ENCODE peak calls at places on chromosomes 11 and 22, in seven cellular contexts. F is WERI-Rb-1, Q is tibial artery, U is K562, T is bronchial epithelial cell, W is cardiac fibroblast, B is adrenal gland. X is an unnamed sample.

GRCh38 chr11:45886816-45887520 is 1.5 kb downstream of the MAPK8IP1 start:
- DNase-seq in Q (no peak), B (no peak), T (no peak), U (no peak), F (no peak), W (no peak), X (no peak)

GRCh38 chr11:1336836-1337646 is 27.6 kb upstream of the TOLLIP start:
- DNase-seq in W (no peak), T (no peak), Q (no peak), U (no peak), F (no peak), B (peak), X (no peak)

GRCh38 chr11:1471736-1472135 is 14.8 kb downstream of the MOB2 start:
- DNase-seq in U (no peak), B (no peak), F (no peak), Q (no peak), T (no peak), W (no peak), X (no peak)

GRCh38 chr11:78212586-78213371 is 24.1 kb downstream of the USP35 start:
- DNase-seq in B (peak), F (no peak), U (no peak), T (no peak), W (peak), Q (no peak), X (no peak)

GRCh38 chr11:57283231-57283990 is 41.3 kb downstream of the TNKS1BP1 start:
- DNase-seq in Q (no peak), T (no peak), F (no peak), W (no peak), U (no peak), B (no peak), X (no peak)

GRCh38 chr11:15309296-15309695 is 194.6 kb downstream of the INSC start:
- DNase-seq in U (no peak), B (no peak), W (no peak), F (no peak), Q (no peak), T (peak), X (no peak)

GRCh38 chr11:86228967-86229330 is 15.6 kb upstream of the EED start:
- DNase-seq in B (no peak), W (no peak), F (no peak), T (no peak), Q (no peak), U (no peak), X (no peak)

GRCh38 chr11:128196235-128196634 is 391.1 kb downstream of the ETS1 start:
- DNase-seq in Q (no peak), W (peak), U (no peak), B (no peak), F (no peak), T (peak), X (no peak)

GRCh38 chr22:31094741-31095140 is 12.6 kb downstream of the SELENOM start:
- DNase-seq in Q (no peak), F (no peak), U (no peak), W (no peak), B (no peak), T (no peak), X (no peak)

GRCh38 chr22:49009359-49010063 is 818.2 kb downstream of the BRD1 start:
- DNase-seq in U (no peak), Q (peak), B (peak), T (no peak), W (no peak), F (peak), X (no peak)

GRCh38 chr11:20854214-20854613 is 184.8 kb downstream of the NELL1 start:
- DNase-seq in B (no peak), U (no peak), W (no peak), Q (no peak), F (no peak), T (no peak), X (no peak)

GRCh38 chr11:13962562-13963168 is at the start of gene SPON1:
- DNase-seq in B (peak), U (no peak), T (no peak), W (peak), Q (no peak), F (peak), X (no peak)

GRCh38 chr11:13685461-13686108 is 17.1 kb downstream of the FAR1 start:
- DNase-seq in W (peak), B (no peak), T (no peak), F (no peak), U (peak), Q (no peak), X (no peak)

GRCh38 chr11:131370090-131370751 is at the start of gene NTM:
- DNase-seq in W (peak), B (peak), U (no peak), Q (peak), F (peak), T (peak), X (peak)

GRCh38 chr11:1852885-1853284 is at the start of gene LSP1:
- DNase-seq in W (no peak), T (no peak), U (no peak), B (no peak), F (no peak), Q (no peak), X (no peak)

GRCh38 chr11:121452609-121453150 is at the start of gene SORL1-AS1:
- DNase-seq in B (no peak), Q (no peak), W (no peak), U (no peak), F (peak), T (peak), X (no peak)

GRCh38 chr11:122593473-122594420 is 61.8 kb upstream of the UBASH3B start:
- DNase-seq in Q (no peak), F (no peak), U (no peak), W (no peak), B (no peak), T (no peak), X (no peak)

GRCh38 chr11:117871160-117871559 is 5.3 kb downstream of the FXYD6 start:
- DNase-seq in B (no peak), F (no peak), Q (no peak), T (no peak), U (no peak), W (no peak), X (no peak)

GRCh38 chr22:35102663-35103062 is 36.7 kb downstream of the ISX start:
- DNase-seq in Q (no peak), F (no peak), T (peak), W (peak), B (no peak), U (peak), X (no peak)

GRCh38 chr22:41256254-41256897 is 15.6 kb upstream of the CHADL start:
- DNase-seq in T (peak), B (no peak), U (no peak), Q (no peak), F (no peak), W (peak), X (peak)

GRCh38 chr11:393219-394033 is 583 bp upstream of the PKP3 start:
- DNase-seq in B (no peak), T (peak), F (no peak), Q (no peak), W (peak), U (peak), X (no peak)

GRCh38 chr22:35930933-35931332 is 97.7 kb downstream of the RBFOX2 start:
- DNase-seq in B (no peak), F (peak), W (peak), Q (no peak), T (peak), U (peak), X (peak)

GRCh38 chr11:47986219-47986618 is 5.9 kb downstream of the PTPRJ start:
- DNase-seq in W (no peak), U (peak), T (no peak), B (no peak), Q (no peak), F (no peak), X (no peak)

GRCh38 chr22:36744791-36745190 is 31.1 kb downstream of the IFT27 start:
- DNase-seq in U (no peak), B (no peak), W (no peak), Q (no peak), F (no peak), T (no peak), X (no peak)

GRCh38 chr11:125086633-125087296 is 23.7 kb downstream of the SLC37A2 start:
- DNase-seq in U (no peak), W (no peak), B (no peak), F (no peak), T (no peak), Q (no peak), X (no peak)

GRCh38 chr11:209275-210121 is 2.0 kb downstream of the RIC8A start:
- DNase-seq in F (no peak), Q (no peak), W (peak), U (no peak), T (no peak), B (peak), X (no peak)

GRCh38 chr22:31102441-31103081 is 4.8 kb downstream of the SELENOM start:
- DNase-seq in T (peak), Q (peak), U (peak), B (peak), F (peak), W (peak), X (no peak)

DNA sequence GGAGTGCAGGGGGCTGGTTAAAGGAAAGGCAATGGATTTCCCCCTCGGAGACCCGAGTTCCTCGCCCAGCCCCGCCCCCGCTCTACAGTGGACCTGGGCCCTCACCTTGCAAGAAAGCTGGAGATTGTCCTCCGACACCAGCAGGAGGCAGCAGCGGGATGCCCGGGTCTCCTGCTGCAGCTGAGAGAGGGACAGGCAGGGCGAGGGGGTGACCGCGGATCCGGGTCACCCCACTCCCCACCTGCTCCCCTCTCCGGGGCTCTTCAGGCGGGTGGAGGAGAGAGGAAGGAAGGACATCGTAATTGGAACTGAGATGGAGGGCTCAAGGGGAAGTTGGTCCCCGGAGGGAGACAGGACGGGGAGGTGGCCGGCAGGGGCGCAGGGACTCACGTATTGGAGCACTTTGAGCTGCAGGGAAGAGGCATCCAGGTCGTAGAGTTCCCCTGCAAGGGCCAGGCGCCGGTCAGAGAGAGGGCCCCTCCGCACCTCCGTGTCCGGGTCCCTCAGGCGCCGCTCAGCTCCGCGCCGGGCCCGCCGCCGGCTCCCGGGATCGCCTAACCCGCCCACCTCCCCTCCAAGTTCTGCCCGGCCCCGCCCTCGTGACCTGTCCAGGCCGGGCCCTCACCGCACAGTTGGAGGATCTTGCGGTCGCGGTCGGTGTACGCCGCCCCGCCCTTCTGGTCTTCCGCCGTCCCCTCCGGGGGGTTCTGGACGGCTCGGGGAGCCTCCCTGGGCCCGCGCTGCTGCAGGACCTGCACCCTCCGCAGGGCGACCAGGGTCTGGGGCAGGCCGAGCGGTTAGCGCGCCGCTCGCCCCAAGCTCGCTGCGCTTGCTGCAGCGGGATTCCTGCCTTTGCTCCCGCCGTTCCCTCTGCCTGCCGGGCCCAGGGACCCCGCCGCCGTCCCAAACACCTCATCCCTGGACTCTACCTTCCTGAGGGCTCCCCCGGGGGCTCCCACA is 84.1 kb downstream of the PDE2A start:
- DNase-seq in W (peak), T (peak), B (no peak), U (peak), Q (no peak), F (peak), X (no peak)
- H3K4me3 ChIP-seq in W (no peak), T (no peak), B (no peak), U (no peak), Q (no peak), F (no peak), X (no peak)

GRCh38 chr11:103659138-103659734 is 377.2 kb upstream of the DDI1 start:
- DNase-seq in B (no peak), W (no peak), U (no peak), Q (no peak), F (peak), T (peak), X (no peak)
- TF ChIP-seq CTCF in B (no peak), W (peak), U (no peak), Q (no peak), F (peak), T (peak), X (peak)

GRCh38 chr11:69013009-69013951 is at the start of gene MRGPRF:
- DNase-seq in B (peak), F (no peak), U (no peak), Q (peak), T (no peak), W (peak), X (no peak)
- H3K4me3 ChIP-seq in B (no peak), F (no peak), U (no peak), Q (peak), T (no peak), W (peak), X (no peak)

GRCh38 chr11:103591554-103591953 is 444.9 kb upstream of the DDI1 start:
- DNase-seq in B (peak), F (no peak), U (no peak), Q (no peak), T (peak), W (no peak), X (no peak)
- TF ChIP-seq CTCF in B (no peak), F (no peak), U (no peak), Q (no peak), T (no peak), W (no peak), X (no peak)

GRCh38 chr11:65633390-65634139 is 4.3 kb upstream of the SIPA1 start:
- DNase-seq in Q (no peak), W (no peak), T (no peak), F (no peak), U (no peak), B (no peak), X (no peak)

GRCh38 chr11:65634140-65634436 is 3.8 kb upstream of the SIPA1 start:
- DNase-seq in Q (no peak), F (no peak), U (no peak), B (no peak), T (no peak), W (no peak), X (no peak)

GRCh38 chr11:65627202-65627601 is 10.7 kb upstream of the SIPA1 start:
- DNase-seq in F (no peak), Q (no peak), T (no peak), U (no peak), W (no peak), B (no peak), X (no peak)

GRCh38 chr11:65629579-65629978 is 8.3 kb upstream of the SIPA1 start:
- DNase-seq in F (no peak), T (no peak), W (no peak), Q (no peak), B (peak), U (no peak), X (no peak)

GRCh38 chr11:65630215-65630614 is 7.7 kb upstream of the SIPA1 start:
- DNase-seq in Q (no peak), W (no peak), F (no peak), U (no peak), B (peak), T (no peak), X (no peak)
- H3K4me3 ChIP-seq in Q (no peak), W (no peak), F (no peak), U (no peak), B (no peak), T (no peak), X (no peak)

X was measured in LNCaP clone FGC.